ENCODE peak calls at places on chromosome 10, in four cellular contexts. B, Z, L and E are unnamed samples.

GRCh38 chr10:13527864-13528137 is 1.0 kb downstream of the BEND7 start:
- DNase-seq in B (no peak), Z (no peak), L (no peak), E (no peak)

GRCh38 chr10:129702605-129703004 is 235.6 kb downstream of the MGMT start:
- DNase-seq in B (no peak), Z (no peak), L (no peak), E (no peak)

GRCh38 chr10:75051308-75051707 is 60.1 kb upstream of the SAMD8 start:
- DNase-seq in B (no peak), Z (no peak), L (peak; percentile 1), E (no peak)

GRCh38 chr10:23693398-23693797 is 254.5 kb downstream of the OTUD1 start:
- DNase-seq in B (no peak), Z (no peak), L (no peak), E (no peak)

GRCh38 chr10:80474597-80474910 is 20.4 kb downstream of the TSPAN14 start:
- DNase-seq in B (no peak), Z (no peak), L (no peak), E (no peak)

GRCh38 chr10:92891885-92892705 is 43.8 kb downstream of the EXOC6 start:
- DNase-seq in B (peak; percentile 24), Z (no peak), L (peak; percentile 22), E (no peak)

GRCh38 chr10:108894402-108895301 is 1028.7 kb downstream of the XPNPEP1 start:
- DNase-seq in B (no peak), Z (no peak), L (peak; percentile 22), E (no peak)

GRCh38 chr10:12181065-12181775 is 14.5 kb downstream of the NUDT5 start:
- DNase-seq in B (no peak), Z (no peak), L (no peak), E (no peak)

GRCh38 chr10:1957057-1957456 is 219.7 kb upstream of the ADARB2 start:
- DNase-seq in B (no peak), Z (no peak), L (no peak), E (no peak)

DNA sequence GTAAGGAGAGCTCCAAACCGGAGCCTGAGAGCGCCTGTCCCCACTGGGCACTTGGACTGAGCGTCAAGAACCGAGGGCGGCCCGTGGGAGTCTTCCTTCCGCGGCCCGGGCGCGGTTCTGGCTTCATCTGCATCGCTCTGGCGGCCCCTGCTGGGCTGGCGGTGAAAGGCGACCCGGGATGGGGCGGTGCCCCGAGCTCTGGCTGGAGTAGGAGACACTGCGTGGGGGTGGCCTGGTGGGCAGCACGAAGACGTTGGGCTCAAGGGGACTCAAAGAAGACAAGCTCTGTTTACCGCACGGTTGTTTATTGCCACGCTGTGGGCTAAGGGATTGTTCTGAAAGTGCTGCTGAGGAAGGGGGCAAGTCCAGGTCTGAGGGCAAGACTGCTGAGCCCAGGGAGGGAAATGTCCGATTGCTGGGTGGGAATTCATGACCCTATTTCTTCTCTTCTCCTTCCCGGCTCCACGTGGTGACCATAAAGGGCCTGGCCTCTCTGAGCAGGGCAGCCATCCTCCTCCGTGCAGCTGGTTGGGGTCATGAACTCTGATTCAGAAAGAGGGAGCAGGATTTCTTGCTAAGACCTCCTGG is 29.8 kb downstream of the PLAU start:
- DNase-seq in B (peak; percentile 89), Z (peak; percentile 89), L (peak; percentile 91), E (peak; percentile 96)
- TF ChIP-seq POLR2A in B (no peak), Z (no peak), L (no peak), E (no peak)

GRCh38 chr10:116272497-116273221 is at the start of gene GFRA1:
- DNase-seq in B (peak; percentile 36), Z (no peak), L (peak; percentile 52), E (peak; percentile 75)
- H3K27me3 ChIP-seq in B (no peaks in the 10 kb centered on the region), Z (peaks cover 17% of the 10 kb centered on the region), L (peaks cover 14% of the 10 kb centered on the region), E (peaks cover 61% of the 10 kb centered on the region)

GRCh38 chr10:71371750-71372166 is 25.0 kb upstream of the CDH23 start:
- DNase-seq in B (no peak), Z (no peak), L (no peak), E (no peak)

GRCh38 chr10:71369602-71370001 is 27.1 kb upstream of the CDH23 start:
- DNase-seq in B (no peak), Z (no peak), L (no peak), E (no peak)

GRCh38 chr10:71367279-71367678 is 29.4 kb upstream of the CDH23 start:
- DNase-seq in B (no peak), Z (no peak), L (no peak), E (no peak)

GRCh38 chr10:71368639-71369038 is 28.1 kb upstream of the CDH23 start:
- DNase-seq in B (no peak), Z (no peak), L (no peak), E (no peak)

GRCh38 chr10:71370031-71370430 is 26.7 kb upstream of the CDH23 start:
- DNase-seq in B (no peak), Z (no peak), L (no peak), E (no peak)
- H3K4me1 ChIP-seq in B (no peaks in the 10 kb centered on the region), Z (no peaks in the 10 kb centered on the region), L (no peaks in the 10 kb centered on the region), E (no peaks in the 10 kb centered on the region)

GRCh38 chr10:119029613-119030420 is at the start of gene NANOS1:
- DNase-seq in B (peak; percentile 44), Z (no peak), L (no peak), E (no peak)
- TF ChIP-seq POLR2A in B (no peak), Z (no peak), L (no peak), E (no peak)

GRCh38 chr10:103545366-103545765 is 51.9 kb downstream of the NEURL1 start:
- DNase-seq in B (no peak), Z (no peak), L (no peak), E (peak; percentile 57)

GRCh38 chr10:103544657-103545310 is 51.3 kb downstream of the NEURL1 start:
- DNase-seq in B (no peak), Z (no peak), L (no peak), E (peak; percentile 68)

GRCh38 chr10:103540722-103541121 is 47.2 kb downstream of the NEURL1 start:
- DNase-seq in B (no peak), Z (no peak), L (no peak), E (peak; percentile 1)

GRCh38 chr10:103543617-103544525 is 50.4 kb downstream of the NEURL1 start:
- DNase-seq in B (no peak), Z (no peak), L (no peak), E (peak; percentile 49)

DNA sequence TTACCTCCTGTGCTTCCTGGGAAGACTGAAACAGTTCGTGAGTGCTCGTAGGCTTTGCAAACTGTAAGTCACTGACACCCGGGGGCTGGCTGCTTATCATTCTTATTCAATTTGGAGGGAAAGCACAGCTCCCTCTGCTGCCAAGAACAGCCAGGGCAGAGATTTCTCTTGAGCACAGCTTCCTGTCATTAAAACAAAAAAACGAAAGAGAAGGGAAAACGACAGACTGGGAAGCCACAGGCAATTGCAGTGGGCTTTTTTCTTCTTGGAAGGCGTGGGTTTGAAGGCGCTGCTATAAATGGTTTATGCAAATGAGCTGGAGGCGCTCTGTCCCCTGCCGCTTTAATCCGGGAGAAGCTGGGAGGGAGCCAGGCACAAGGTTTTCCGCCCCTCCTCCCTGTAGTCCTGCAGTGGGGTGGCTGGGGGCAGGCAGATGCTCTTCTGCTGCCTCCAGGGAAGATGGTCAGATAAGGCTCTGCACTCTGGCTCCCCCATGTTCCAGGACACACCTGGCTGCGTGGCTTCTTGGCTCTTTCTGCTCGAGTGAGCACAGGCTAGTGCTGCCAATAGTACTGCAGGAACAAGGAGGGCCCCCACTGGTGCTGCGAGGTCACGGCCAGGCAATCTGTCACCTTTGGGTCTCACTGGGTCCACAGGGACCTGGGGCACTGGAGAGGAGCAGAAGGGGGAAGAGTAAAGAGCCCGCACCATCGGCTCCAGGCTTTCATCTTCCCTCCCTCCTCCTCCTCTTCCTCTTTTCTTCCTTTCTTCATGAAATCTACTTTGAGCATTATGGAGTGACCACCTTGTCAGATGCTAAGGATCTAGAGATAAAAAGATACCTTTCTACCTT is 49.5 kb downstream of the NEURL1 start:
- DNase-seq in B (no peak), Z (peak; percentile 49), L (peak; percentile 54), E (peak; percentile 53)
- H3K27me3 ChIP-seq in B (no peaks in the 10 kb centered on the region), Z (no peaks in the 10 kb centered on the region), L (no peaks in the 10 kb centered on the region), E (no peaks in the 10 kb centered on the region)

DNA sequence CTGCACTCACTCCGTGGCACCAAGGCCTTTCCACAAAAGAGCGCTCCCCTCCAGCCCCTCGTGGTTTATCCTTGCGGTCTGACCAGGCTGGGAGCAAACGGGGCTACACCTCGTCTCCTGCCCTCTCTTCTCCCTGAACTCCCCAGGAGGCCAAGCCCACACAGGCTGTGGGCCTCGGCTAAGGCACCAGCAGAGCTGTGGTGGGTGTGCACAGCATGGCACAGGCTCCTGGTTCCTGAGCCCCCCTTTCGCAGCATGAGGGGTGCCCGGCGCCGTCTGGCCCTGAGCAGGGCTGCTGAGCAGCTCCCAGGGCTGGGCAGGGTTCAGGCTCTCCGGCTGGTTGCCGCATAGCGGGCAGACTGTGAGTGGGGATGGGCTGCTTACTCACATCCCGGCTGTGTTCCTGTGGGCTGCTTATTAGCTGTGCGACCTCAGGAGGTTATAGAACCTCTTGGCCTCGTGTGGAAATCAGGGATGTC is 90.4 kb downstream of the ZMIZ1 start:
- DNase-seq in B (no peak), Z (no peak), L (no peak), E (peak; percentile 78)
- H3K4me1 ChIP-seq in B (peaks cover 56% of the 10 kb centered on the region), Z (peaks cover 81% of the 10 kb centered on the region), L (peaks cover 26% of the 10 kb centered on the region), E (peaks cover 83% of the 10 kb centered on the region)